ENCODE peak calls at places on chromosome 6, in four cellular contexts. T, P, D and C are unnamed samples.

GRCh38 chr6:3162565-3163247 is 5.4 kb upstream of the TUBB2A start:
- DNase-seq in T (peak; percentile 92), P (peak; percentile 82), D (peak; percentile 82), C (peak; percentile 74)

GRCh38 chr6:31977816-31978431 is 3.9 kb upstream of the C4A start:
- DNase-seq in T (no peak), P (no peak), D (no peak), C (no peak)

GRCh38 chr6:105982761-105983600 is 103.2 kb upstream of the PRDM1 start:
- DNase-seq in T (no peak), P (no peak), D (no peak), C (no peak)

GRCh38 chr6:53492860-53493634 is 51.9 kb downstream of the GCLC start:
- DNase-seq in T (peak; percentile 28), P (peak; percentile 66), D (peak; percentile 72), C (peak; percentile 86)

GRCh38 chr6:112502348-112503130 is 155.4 kb downstream of the RFPL4B start:
- DNase-seq in T (no peak), P (peak; percentile 8), D (peak; percentile 35), C (peak; percentile 39)

GRCh38 chr6:135722679-135723078 is 128.8 kb upstream of the PDE7B start:
- DNase-seq in T (peak; percentile 5), P (peak; percentile 24), D (peak; percentile 71), C (no peak)

GRCh38 chr6:73521351-73522254 is 771 bp upstream of the EEF1A1 start:
- DNase-seq in T (peak; percentile 24), P (peak; percentile 75), D (peak; percentile 86), C (peak; percentile 85)

GRCh38 chr6:118999494-118999893 is 64.5 kb upstream of the MCM9 start:
- DNase-seq in T (no peak), P (no peak), D (no peak), C (no peak)

GRCh38 chr6:64926051-64926450 is 781.0 kb downstream of the EYS start:
- DNase-seq in T (no peak), P (no peak), D (no peak), C (no peak)

GRCh38 chr6:8080338-8081151 is 16.4 kb upstream of the BLOC1S5 start:
- DNase-seq in T (no peak), P (peak; percentile 59), D (peak; percentile 71), C (no peak)

GRCh38 chr6:141413196-141413595 is 719.5 kb upstream of the GJE1 start:
- DNase-seq in T (no peak), P (no peak), D (peak; percentile 15), C (no peak)

GRCh38 chr6:37868447-37868825 is 48.9 kb downstream of the ZFAND3 start:
- DNase-seq in T (no peak), P (peak; percentile 69), D (peak; percentile 76), C (no peak)

GRCh38 chr6:31660998-31661866 is 654 bp upstream of the C6orf47 start:
- DNase-seq in T (no peak), P (no peak), D (peak; percentile 70), C (no peak)

GRCh38 chr6:72787521-72788031 is 165.7 kb downstream of the KCNQ5 start:
- DNase-seq in T (no peak), P (peak; percentile 79), D (peak; percentile 87), C (no peak)

GRCh38 chr6:87722831-87723726 is 21.0 kb upstream of the AKIRIN2 start:
- DNase-seq in T (no peak), P (peak; percentile 90), D (peak; percentile 95), C (peak; percentile 94)

GRCh38 chr6:53464483-53464882 is 80.4 kb downstream of the GCLC start:
- DNase-seq in T (no peak), P (no peak), D (no peak), C (no peak)

GRCh38 chr6:71906813-71907212 is 20.5 kb downstream of the RIMS1 start:
- DNase-seq in T (no peak), P (no peak), D (no peak), C (no peak)

GRCh38 chr6:54935739-54936138 is 89.2 kb downstream of the FAM83B start:
- DNase-seq in T (no peak), P (peak; percentile 15), D (peak; percentile 13), C (no peak)

GRCh38 chr6:106556368-106556960 is 72.8 kb downstream of the RTN4IP1 start:
- DNase-seq in T (no peak), P (peak; percentile 25), D (peak; percentile 54), C (peak; percentile 15)

GRCh38 chr6:75230484-75231325 is 12.9 kb downstream of the COX7A2 start:
- DNase-seq in T (no peak), P (peak; percentile 60), D (peak; percentile 76), C (peak; percentile 17)

GRCh38 chr6:169998457-169998856 is 247.0 kb downstream of the ERMARD start:
- DNase-seq in T (no peak), P (no peak), D (no peak), C (no peak)